ENCODE peak calls at places on chromosomes 12 and 14, in ten cellular contexts. C is MM.1S; Q is left ventricle myocardium inferior; R is lower lobe of right lung; J is heart left ventricle; H is iPS DF 6.9; S is tibial artery; G is PC-3; I is neuronal stem cell; L is CD8-positive, alpha-beta memory T cell. F is an unnamed sample.

GRCh38 chr14:75433631-75434556 is 6.1 kb downstream of the JDP2 start:
- DNase-seq in C (no peak), Q (no peak), R (no peak), J (no peak), H (no peak), S (no peak), G (no peak), I (no peak), L (no peak), F (no peak)

GRCh38 chr12:118053071-118053985 is 7.7 kb downstream of the WSB2 start:
- DNase-seq in C (no peak), Q (no peak), R (no peak), J (no peak), H (no peak), S (no peak), G (peak; percentile 41), I (no peak), L (peak; percentile 56), F (no peak)

GRCh38 chr14:75046899-75047298 is 4.4 kb downstream of the MLH3 start:
- DNase-seq in C (no peak), Q (no peak), R (no peak), J (no peak), H (no peak), S (no peak), G (peak; percentile 25), I (no peak), L (no peak), F (no peak)

GRCh38 chr12:94305293-94305957 is 154.2 kb downstream of the CEP83 start:
- DNase-seq in C (no peak), Q (no peak), R (no peak), J (no peak), H (no peak), S (no peak), G (no peak), I (no peak), L (no peak), F (no peak)

GRCh38 chr14:71536927-71537772 is 395.1 kb upstream of the RGS6 start:
- DNase-seq in C (no peak), Q (no peak), R (no peak), J (no peak), H (no peak), S (no peak), G (no peak), I (no peak), L (no peak), F (no peak)

GRCh38 chr12:29008786-29009185 is 140.3 kb upstream of the FAR2 start:
- DNase-seq in C (no peak), Q (no peak), R (no peak), J (no peak), H (no peak), S (no peak), G (peak; percentile 97), I (no peak), L (no peak), F (no peak)

GRCh38 chr14:67457782-67458181 is 30.7 kb downstream of the TMEM229B start:
- DNase-seq in C (no peak), Q (peak; percentile 30), R (peak; percentile 57), J (no peak), H (no peak), S (no peak), G (peak; percentile 60), I (peak; percentile 32), L (no peak), F (no peak)

GRCh38 chr12:57250541-57250940 is 446 bp downstream of the STAC3 start:
- DNase-seq in C (no peak), Q (no peak), R (no peak), J (no peak), H (no peak), S (no peak), G (no peak), I (no peak), L (no peak), F (no peak)

DNA sequence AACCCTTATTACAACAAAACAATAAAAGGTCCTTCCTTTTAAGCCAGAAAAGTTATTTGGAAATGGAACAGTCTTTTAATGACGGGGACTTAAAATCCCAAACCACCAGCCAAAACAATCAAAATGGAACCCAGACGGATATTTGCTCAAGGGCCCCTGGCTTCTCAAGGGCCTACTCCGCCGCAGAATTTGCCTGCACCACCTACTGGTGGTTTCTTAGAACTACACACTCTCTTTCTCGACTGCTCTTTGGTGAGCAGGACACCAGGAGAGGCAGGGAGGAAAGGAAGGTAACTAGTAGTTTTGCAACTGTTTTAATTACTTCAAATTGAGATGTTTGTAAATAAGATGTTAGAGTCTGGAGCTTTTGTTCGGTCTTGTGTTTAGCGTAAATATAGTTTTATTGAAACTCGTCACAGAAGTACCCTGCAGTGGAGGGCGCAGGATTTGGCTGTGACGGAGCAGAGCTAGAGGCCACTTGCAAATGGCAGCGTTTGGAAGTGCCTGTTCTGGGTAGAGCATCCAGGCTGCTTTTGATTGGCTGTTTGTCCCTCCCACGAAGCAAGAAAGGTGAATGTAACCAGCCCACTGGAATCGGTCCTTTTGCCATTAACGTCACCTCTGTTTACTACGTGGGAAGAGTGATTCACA is 238.5 kb downstream of the CACNA1C start:
- DNase-seq in C (peak; percentile 35), Q (no peak), R (no peak), J (no peak), H (peak; percentile 63), S (no peak), G (peak; percentile 57), I (peak; percentile 36), L (no peak), F (no peak)
- H3K4me1 ChIP-seq in C (peaks cover 14% of the 10 kb centered on the region), Q (peaks cover 100% of the 10 kb centered on the region), R (peaks cover 44% of the 10 kb centered on the region), J (peaks cover 38% of the 10 kb centered on the region), H (peaks cover 7% of the 10 kb centered on the region), S (peaks cover 44% of the 10 kb centered on the region), G (no peaks in the 10 kb centered on the region), I (peaks cover 2% of the 10 kb centered on the region), L (no peaks in the 10 kb centered on the region), F (no peaks in the 10 kb centered on the region)

GRCh38 chr12:92440072-92440471 is 262.7 kb upstream of the PLEKHG7 start:
- DNase-seq in C (no peak), Q (no peak), R (no peak), J (no peak), H (no peak), S (no peak), G (no peak), I (no peak), L (no peak), F (no peak)

GRCh38 chr12:92439397-92439779 is 263.4 kb upstream of the PLEKHG7 start:
- DNase-seq in C (no peak), Q (no peak), R (no peak), J (no peak), H (no peak), S (no peak), G (peak; percentile 69), I (no peak), L (no peak), F (no peak)

GRCh38 chr12:92438641-92439396 is 264.0 kb upstream of the PLEKHG7 start:
- DNase-seq in C (no peak), Q (no peak), R (no peak), J (no peak), H (no peak), S (no peak), G (no peak), I (no peak), L (no peak), F (no peak)

GRCh38 chr12:92436847-92437246 is 265.9 kb upstream of the PLEKHG7 start:
- DNase-seq in C (no peak), Q (no peak), R (no peak), J (no peak), H (no peak), S (no peak), G (no peak), I (no peak), L (no peak), F (no peak)

DNA sequence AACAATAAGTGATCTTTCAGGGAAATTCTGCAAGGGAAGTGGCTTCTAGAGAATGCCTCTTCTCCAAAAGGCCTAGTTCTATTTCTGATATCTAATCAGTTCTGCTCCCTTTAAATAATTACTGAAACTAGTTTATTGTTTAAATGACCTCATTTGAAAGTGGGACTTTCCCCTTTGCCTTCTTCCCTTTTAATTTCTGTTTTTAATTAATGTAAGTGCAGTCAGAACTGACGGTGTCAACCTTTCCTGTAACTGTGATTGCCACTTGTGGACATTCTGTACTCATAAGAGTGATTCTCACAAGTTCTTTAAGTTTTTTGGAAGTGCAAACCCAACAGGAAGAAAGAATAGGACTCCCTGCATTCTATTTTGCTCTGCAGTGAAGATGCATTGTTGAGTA is 265.3 kb upstream of the PLEKHG7 start:
- DNase-seq in C (no peak), Q (no peak), R (no peak), J (no peak), H (no peak), S (no peak), G (no peak), I (no peak), L (no peak), F (no peak)
- H3K4me1 ChIP-seq in C (peaks cover 27% of the 10 kb centered on the region), Q (peaks cover 23% of the 10 kb centered on the region), R (no peaks in the 10 kb centered on the region), J (peaks cover 10% of the 10 kb centered on the region), H (peaks cover 1% of the 10 kb centered on the region), S (no peaks in the 10 kb centered on the region), G (no peaks in the 10 kb centered on the region), I (peaks cover 2% of the 10 kb centered on the region), L (no peaks in the 10 kb centered on the region), F (no peaks in the 10 kb centered on the region)

GRCh38 chr12:110112335-110112660 is 11.9 kb upstream of the IFT81 start:
- DNase-seq in C (no peak), Q (no peak), R (no peak), J (no peak), H (no peak), S (peak; percentile 38), G (no peak), I (no peak), L (no peak), F (no peak)

GRCh38 chr12:110116623-110117022 is 7.5 kb upstream of the IFT81 start:
- DNase-seq in C (no peak), Q (no peak), R (no peak), J (no peak), H (no peak), S (no peak), G (no peak), I (no peak), L (no peak), F (no peak)

GRCh38 chr12:110115675-110116074 is 8.5 kb upstream of the IFT81 start:
- DNase-seq in C (no peak), Q (no peak), R (no peak), J (no peak), H (no peak), S (no peak), G (no peak), I (no peak), L (no peak), F (no peak)

GRCh38 chr12:110111476-110112334 is 12.5 kb upstream of the IFT81 start:
- DNase-seq in C (no peak), Q (no peak), R (no peak), J (no peak), H (no peak), S (peak; percentile 34), G (no peak), I (no peak), L (no peak), F (no peak)

DNA sequence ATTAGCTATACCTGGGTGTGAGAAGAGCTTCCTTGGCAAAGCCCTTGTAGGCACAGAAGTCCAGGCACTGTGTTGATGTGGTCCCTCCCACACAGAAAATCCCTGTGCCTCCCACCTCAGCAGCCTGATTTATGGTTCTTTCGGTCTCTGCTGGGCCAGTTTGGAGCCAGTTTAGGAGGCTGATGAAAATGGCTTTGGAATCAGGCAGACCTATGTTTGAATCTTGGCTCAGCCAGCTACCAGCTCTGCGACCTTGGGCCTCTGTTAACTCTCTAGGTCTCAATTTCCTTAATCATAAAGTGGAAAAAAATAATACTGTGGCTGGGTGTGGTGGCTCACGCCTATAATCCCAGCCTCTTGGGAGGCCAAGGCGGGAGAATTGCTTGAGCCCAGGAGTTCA is 9.6 kb upstream of the IFT81 start:
- DNase-seq in C (no peak), Q (no peak), R (no peak), J (no peak), H (no peak), S (peak; percentile 68), G (no peak), I (no peak), L (no peak), F (no peak)
- H3K4me1 ChIP-seq in C (no peaks in the 10 kb centered on the region), Q (peaks cover 42% of the 10 kb centered on the region), R (peaks cover 20% of the 10 kb centered on the region), J (peaks cover 13% of the 10 kb centered on the region), H (no peaks in the 10 kb centered on the region), S (peaks cover 57% of the 10 kb centered on the region), G (peaks cover 6% of the 10 kb centered on the region), I (peaks cover under 1% of the 10 kb centered on the region), L (no peaks in the 10 kb centered on the region), F (peaks cover 7% of the 10 kb centered on the region)

GRCh38 chr14:91873476-91874265 is 6.3 kb upstream of the TC2N start:
- DNase-seq in C (no peak), Q (no peak), R (no peak), J (no peak), H (no peak), S (no peak), G (peak; percentile 53), I (no peak), L (peak; percentile 90), F (peak; percentile 54)
- H3K4me1 ChIP-seq in C (no peaks in the 10 kb centered on the region), Q (peaks cover 21% of the 10 kb centered on the region), R (peaks cover 60% of the 10 kb centered on the region), J (peaks cover 7% of the 10 kb centered on the region), H (peaks cover 4% of the 10 kb centered on the region), S (peaks cover 19% of the 10 kb centered on the region), G (peaks cover 34% of the 10 kb centered on the region), I (no peaks in the 10 kb centered on the region), L (peaks cover 90% of the 10 kb centered on the region), F (peaks cover 31% of the 10 kb centered on the region)